ENCODE peak calls at places on chromosomes 11 and 22, in six cellular contexts. U is H9, X is IMR-90, R is Calu3, K is HCT116, Q is fibroblast of mammary gland. Y is an unnamed sample.

GRCh38 chr11:10407055-10407454 is 48.0 kb upstream of the AMPD3 start:
- DNase-seq in U (no peak), X (peak), R (no peak), K (peak), Q (peak), Y (peak)

GRCh38 chr11:116104480-116105174 is 600.4 kb upstream of the CADM1 start:
- DNase-seq in U (no peak), X (no peak), R (no peak), K (no peak), Q (no peak), Y (no peak)

GRCh38 chr22:42780070-42780540 is 59.4 kb upstream of the A4GALT start:
- DNase-seq in U (peak), X (peak), R (peak), K (peak), Q (peak), Y (peak)

GRCh38 chr22:36417281-36417686 is 29.5 kb upstream of the MYH9 start:
- DNase-seq in U (no peak), X (peak), R (peak), K (no peak), Q (peak), Y (peak)

GRCh38 chr22:41217553-41218157 is 12.5 kb downstream of the L3MBTL2 start:
- DNase-seq in U (peak), X (peak), R (no peak), K (no peak), Q (peak), Y (peak)

GRCh38 chr22:47323518-47323917 is 561.1 kb downstream of the TBC1D22A start:
- DNase-seq in U (no peak), X (no peak), R (no peak), K (no peak), Q (no peak), Y (no peak)

GRCh38 chr11:13277719-13278619 is at the start of gene BMAL1:
- DNase-seq in U (peak), X (no peak), R (peak), K (no peak), Q (no peak), Y (no peak)

GRCh38 chr11:134668796-134669195 is 256.8 kb upstream of the B3GAT1 start:
- DNase-seq in U (no peak), X (no peak), R (no peak), K (no peak), Q (no peak), Y (no peak)

GRCh38 chr11:14078941-14079522 is 116.5 kb downstream of the SPON1 start:
- DNase-seq in U (no peak), X (no peak), R (no peak), K (no peak), Q (no peak), Y (no peak)

DNA sequence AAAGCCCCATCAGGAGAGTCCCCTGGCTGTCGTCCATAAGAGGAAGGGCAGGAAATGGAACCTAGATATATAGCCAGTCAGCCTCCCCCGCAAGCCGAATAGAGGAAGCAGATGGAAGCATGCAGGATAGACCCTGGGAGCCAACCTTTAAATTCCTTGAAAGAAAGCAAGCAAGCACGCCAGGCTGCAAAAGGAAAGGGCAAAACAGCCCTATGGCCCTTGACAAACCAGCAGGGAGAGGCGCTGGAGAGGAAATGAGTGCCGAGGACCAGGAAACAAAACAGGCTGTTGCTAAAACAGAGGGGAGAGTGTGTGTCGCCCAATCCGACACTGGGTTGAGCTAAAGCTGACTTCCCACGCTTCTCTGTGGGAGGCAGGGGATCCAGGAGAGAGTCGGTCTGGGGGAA is 203.5 kb upstream of the MTNR1B start:
- DNase-seq in U (peak), X (peak), R (no peak), K (no peak), Q (peak), Y (no peak)
- TF ChIP-seq CTCF in U (no peak), X (no peak), R (no peak), K (no peak), Q (no peak), Y (no peak)

GRCh38 chr11:126564588-126564987 is 209.1 kb downstream of the ST3GAL4 start:
- DNase-seq in U (peak), X (no peak), R (no peak), K (no peak), Q (no peak), Y (no peak)

GRCh38 chr11:126570489-126570888 is 215.0 kb downstream of the ST3GAL4 start:
- DNase-seq in U (no peak), X (no peak), R (no peak), K (no peak), Q (no peak), Y (no peak)

DNA sequence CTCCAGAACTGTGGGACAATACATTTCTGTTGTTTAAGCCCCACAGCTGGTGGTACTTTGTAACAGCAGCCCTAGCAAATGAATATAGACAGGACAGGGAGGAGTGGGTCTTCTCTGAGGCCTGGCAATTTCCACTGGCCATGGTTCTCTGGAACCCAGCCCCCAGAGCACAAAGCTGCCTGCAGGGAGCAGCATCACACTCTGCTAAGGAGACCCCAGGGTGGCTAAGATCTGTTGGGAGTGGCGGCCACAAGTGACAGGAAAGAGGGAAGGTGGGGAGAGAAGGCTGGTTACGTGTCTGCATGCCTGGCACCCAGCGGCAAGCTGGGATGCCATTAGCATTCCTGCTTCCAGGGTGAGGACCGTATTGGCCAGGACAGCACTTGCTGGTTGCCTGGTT is 211.9 kb downstream of the ST3GAL4 start:
- DNase-seq in U (no peak), X (no peak), R (no peak), K (no peak), Q (no peak), Y (no peak)
- TF ChIP-seq CTCF in U (peak), X (no peak), R (no peak), K (no peak), Q (no peak), Y (no peak)

DNA sequence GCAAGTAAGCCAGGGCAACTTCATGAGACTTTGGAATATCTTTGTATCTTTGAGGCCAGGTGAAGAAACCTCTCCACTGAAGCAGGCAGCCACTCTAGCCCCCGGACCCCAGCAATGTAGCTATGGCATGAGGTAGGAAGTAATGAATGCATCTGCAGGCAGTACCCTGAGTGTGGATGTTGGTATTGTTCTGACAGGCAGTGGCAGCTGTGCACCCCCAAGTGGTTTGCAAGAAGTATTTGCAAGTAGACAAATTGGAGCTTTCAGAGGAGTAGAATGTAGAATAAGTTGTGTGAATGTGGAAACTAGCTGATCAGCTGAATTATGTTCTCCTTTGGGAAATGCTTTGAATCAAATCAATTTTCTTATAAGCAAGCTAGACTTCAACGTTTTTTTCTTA is 194.4 kb upstream of the PGR start:
- DNase-seq in U (peak), X (no peak), R (no peak), K (no peak), Q (no peak), Y (no peak)
- TF ChIP-seq CTCF in U (peak), X (no peak), R (no peak), K (no peak), Q (no peak), Y (no peak)

GRCh38 chr11:2885017-2885675 is 429 bp downstream of the CDKN1C start:
- DNase-seq in U (no peak), X (peak), R (peak), K (no peak), Q (peak), Y (no peak)
- TF ChIP-seq CTCF in U (peak), X (peak), R (peak), K (no peak), Q (no peak), Y (no peak)

GRCh38 chr11:35711173-35711910 is 48.8 kb downstream of the TRIM44 start:
- DNase-seq in U (no peak), X (no peak), R (no peak), K (no peak), Q (peak), Y (no peak)
- TF ChIP-seq CTCF in U (peak), X (peak), R (no peak), K (peak), Q (peak), Y (peak)

GRCh38 chr11:9005087-9005486 is 1.3 kb upstream of the NRIP3 start:
- DNase-seq in U (no peak), X (no peak), R (no peak), K (no peak), Q (no peak), Y (no peak)
- TF ChIP-seq CTCF in U (no peak), X (no peak), R (no peak), K (no peak), Q (no peak), Y (no peak)

GRCh38 chr11:77400775-77401469 is 73.0 kb downstream of the PAK1 start:
- DNase-seq in U (no peak), X (no peak), R (no peak), K (no peak), Q (no peak), Y (no peak)
- TF ChIP-seq CTCF in U (peak), X (no peak), R (no peak), K (no peak), Q (no peak), Y (no peak)

DNA sequence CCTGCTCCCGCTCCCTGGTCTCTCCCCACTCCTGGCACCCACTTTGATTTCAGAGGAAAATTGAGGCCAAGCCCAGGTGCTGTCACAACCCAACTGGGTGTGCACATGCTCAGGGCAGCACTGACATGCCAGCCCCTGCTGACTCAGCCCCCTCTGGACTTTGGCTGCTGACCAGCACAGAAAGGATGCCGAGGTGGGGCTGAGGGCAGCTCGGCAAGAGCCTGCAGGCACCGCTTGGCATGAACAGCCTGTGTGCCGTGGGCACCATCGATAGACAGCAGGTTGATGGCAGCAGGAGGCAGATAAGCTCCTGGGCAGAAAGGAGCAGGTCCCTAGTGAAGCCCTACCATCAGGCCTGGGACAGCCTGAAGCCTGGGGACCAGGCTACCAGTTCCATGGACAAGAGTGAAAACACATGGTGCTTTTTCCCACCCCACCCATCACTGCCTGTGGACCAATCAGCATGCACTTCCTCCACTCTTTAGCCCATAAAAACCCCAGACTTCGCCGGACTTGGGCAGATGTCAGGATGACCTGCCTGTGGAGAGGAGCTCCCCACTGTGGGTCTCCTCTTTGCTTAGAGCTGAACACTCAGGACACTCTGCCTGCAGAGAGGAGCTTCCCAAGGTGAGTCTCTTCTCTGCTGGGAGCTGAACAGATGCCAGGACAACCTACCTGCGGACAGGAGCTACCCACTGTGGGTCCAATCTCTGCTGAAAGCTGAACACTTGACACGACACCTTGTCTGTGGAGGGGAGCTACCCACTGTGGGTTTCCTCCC is 832.3 kb downstream of the DLG2 start:
- DNase-seq in U (no peak), X (no peak), R (no peak), K (no peak), Q (no peak), Y (no peak)
- TF ChIP-seq CTCF in U (no peak), X (no peak), R (no peak), K (no peak), Q (no peak), Y (no peak)

Y was measured in HFFc6.